ENCODE peak calls at places on chromosomes 12 and 14, in four cellular contexts. One of them, this sample, is unnamed.

GRCh38 chr14:85991156-85991555 is 461.2 kb downstream of the FLRT2 start:
- DNase-seq in GM13977: no peak
- DNase-seq in fibroblast of lung: peak
- DNase-seq in MM.1S: no peak
- DNase-seq in this sample: no peak

GRCh38 chr12:6823161-6824084 is 1.8 kb downstream of the GPR162 start:
- DNase-seq in GM13977: no peak
- DNase-seq in MM.1S: no peak
- DNase-seq in fibroblast of lung: no peak
- DNase-seq in this sample: no peak

GRCh38 chr12:94140556-94140955 is 7.8 kb upstream of the PLXNC1 start:
- DNase-seq in MM.1S: peak
- DNase-seq in fibroblast of lung: no peak
- DNase-seq in GM13977: peak
- DNase-seq in this sample: peak

GRCh38 chr12:65505321-65506121 is 227.0 kb downstream of the MSRB3 start:
- DNase-seq in GM13977: no peak
- DNase-seq in MM.1S: no peak
- DNase-seq in fibroblast of lung: no peak
- DNase-seq in this sample: no peak

GRCh38 chr12:54394281-54394719 is 9.8 kb upstream of the ZNF385A start:
- DNase-seq in GM13977: no peak
- DNase-seq in MM.1S: peak
- DNase-seq in fibroblast of lung: peak
- DNase-seq in this sample: peak

GRCh38 chr12:49792181-49792970 is 35.8 kb downstream of the NCKAP5L start:
- DNase-seq in MM.1S: no peak
- DNase-seq in fibroblast of lung: no peak
- DNase-seq in GM13977: no peak
- DNase-seq in this sample: no peak

GRCh38 chr12:38736821-38737220 is 168.6 kb downstream of the CPNE8 start:
- DNase-seq in fibroblast of lung: no peak
- DNase-seq in MM.1S: no peak
- DNase-seq in GM13977: no peak
- DNase-seq in this sample: no peak

GRCh38 chr12:7448099-7448498 is 4.1 kb upstream of the CD163L1 start:
- DNase-seq in fibroblast of lung: no peak
- DNase-seq in MM.1S: no peak
- DNase-seq in GM13977: no peak
- DNase-seq in this sample: no peak

GRCh38 chr12:15856097-15856982 is 25.8 kb upstream of the STRAP start:
- DNase-seq in fibroblast of lung: peak
- DNase-seq in MM.1S: peak
- DNase-seq in GM13977: peak
- DNase-seq in this sample: peak

GRCh38 chr12:33546004-33546403 is 106.4 kb upstream of the SYT10 start:
- DNase-seq in MM.1S: no peak
- DNase-seq in fibroblast of lung: no peak
- DNase-seq in GM13977: no peak
- DNase-seq in this sample: no peak

GRCh38 chr14:94129758-94130414 is 482 bp upstream of the IFI27L2 start:
- DNase-seq in MM.1S: peak
- DNase-seq in fibroblast of lung: peak
- DNase-seq in GM13977: peak
- DNase-seq in this sample: peak

GRCh38 chr12:25135531-25136154 is 59.3 kb downstream of the DNAI7 start:
- DNase-seq in GM13977: no peak
- DNase-seq in fibroblast of lung: no peak
- DNase-seq in MM.1S: no peak
- DNase-seq in this sample: peak

GRCh38 chr12:88419794-88420193 is 160.5 kb downstream of the KITLG start:
- DNase-seq in MM.1S: no peak
- DNase-seq in GM13977: no peak
- DNase-seq in fibroblast of lung: no peak
- DNase-seq in this sample: no peak

GRCh38 chr14:68282479-68283377 is 463.1 kb downstream of the RAD51B start:
- DNase-seq in GM13977: no peak
- DNase-seq in MM.1S: peak
- DNase-seq in fibroblast of lung: no peak
- DNase-seq in this sample: peak

GRCh38 chr14:20614038-20614840 is 23.1 kb upstream of the RNASE12 start:
- DNase-seq in MM.1S: no peak
- DNase-seq in fibroblast of lung: no peak
- DNase-seq in GM13977: no peak
- DNase-seq in this sample: peak

GRCh38 chr14:61891251-61891650 is 129.0 kb downstream of the SNAPC1 start:
- DNase-seq in GM13977: no peak
- DNase-seq in MM.1S: no peak
- DNase-seq in fibroblast of lung: peak
- DNase-seq in this sample: no peak

GRCh38 chr14:81550001-81550642 is 16.5 kb upstream of the SEL1L start:
- DNase-seq in GM13977: peak
- DNase-seq in MM.1S: no peak
- DNase-seq in fibroblast of lung: no peak
- DNase-seq in this sample: no peak

GRCh38 chr12:118102070-118102469 is 1.7 kb downstream of the VSIG10 start:
- DNase-seq in MM.1S: no peak
- DNase-seq in GM13977: no peak
- DNase-seq in fibroblast of lung: no peak
- DNase-seq in this sample: no peak

GRCh38 chr12:57611116-57611809 is at the start of gene ARHGEF25:
- DNase-seq in fibroblast of lung: peak
- DNase-seq in MM.1S: peak
- DNase-seq in GM13977: peak
- DNase-seq in this sample: peak

GRCh38 chr12:107399061-107399460 is 286.5 kb upstream of the PWP1 start:
- DNase-seq in fibroblast of lung: no peak
- DNase-seq in MM.1S: no peak
- DNase-seq in GM13977: no peak
- DNase-seq in this sample: no peak

GRCh38 chr14:63647696-63648410 is 6.2 kb upstream of the WDR89 start:
- DNase-seq in GM13977: no peak
- DNase-seq in MM.1S: no peak
- DNase-seq in fibroblast of lung: no peak
- DNase-seq in this sample: peak

GRCh38 chr14:95467657-95468056 is 48.8 kb downstream of the SYNE3 start:
- DNase-seq in MM.1S: no peak
- DNase-seq in fibroblast of lung: no peak
- DNase-seq in GM13977: no peak
- DNase-seq in this sample: no peak

GRCh38 chr12:40248034-40248433 is 23.2 kb downstream of the LRRK2 start:
- DNase-seq in MM.1S: no peak
- DNase-seq in GM13977: no peak
- DNase-seq in fibroblast of lung: no peak
- DNase-seq in this sample: no peak

GRCh38 chr12:84786622-84787021 is 126.0 kb downstream of the SLC6A15 start:
- DNase-seq in MM.1S: no peak
- DNase-seq in GM13977: no peak
- DNase-seq in fibroblast of lung: no peak
- DNase-seq in this sample: no peak

GRCh38 chr12:16884056-16884455 is 278.1 kb upstream of the LMO3 start:
- DNase-seq in fibroblast of lung: no peak
- DNase-seq in MM.1S: no peak
- DNase-seq in GM13977: peak
- DNase-seq in this sample: no peak

DNA sequence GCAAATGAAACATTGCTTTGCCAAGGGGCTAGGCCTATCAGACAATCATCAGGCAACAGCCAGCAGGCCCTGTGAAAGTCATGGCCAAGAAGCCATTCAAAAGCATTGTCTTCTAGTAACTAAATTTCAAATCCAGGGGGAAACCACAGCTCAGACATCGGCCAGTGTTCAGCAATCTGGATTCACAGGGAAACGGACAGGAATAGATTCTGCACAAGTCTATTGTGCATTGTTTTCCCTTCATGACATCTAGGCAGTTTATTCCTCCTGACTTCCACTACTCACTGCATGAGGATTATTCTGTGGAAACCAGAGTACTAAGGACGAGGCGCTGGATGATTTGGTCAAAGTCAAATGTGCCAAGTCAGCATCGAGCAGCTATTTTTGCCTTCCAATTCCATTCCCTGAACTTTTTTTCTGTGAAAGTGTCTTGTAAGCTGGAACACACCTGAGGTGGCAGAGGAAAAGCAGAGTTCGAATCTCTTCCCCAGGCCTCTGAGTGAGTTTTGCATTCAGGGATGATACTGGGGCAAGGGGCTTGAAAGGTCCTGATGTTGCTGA is 75.4 kb downstream of the VCPKMT start:
- DNase-seq in GM13977: no peak
- DNase-seq in fibroblast of lung: no peak
- DNase-seq in MM.1S: no peak
- DNase-seq in this sample: no peak
- TF ChIP-seq CTCF in GM13977: no peak
- TF ChIP-seq CTCF in fibroblast of lung: no peak
- TF ChIP-seq CTCF in MM.1S: no peak
- TF ChIP-seq CTCF in this sample: no peak

DNA sequence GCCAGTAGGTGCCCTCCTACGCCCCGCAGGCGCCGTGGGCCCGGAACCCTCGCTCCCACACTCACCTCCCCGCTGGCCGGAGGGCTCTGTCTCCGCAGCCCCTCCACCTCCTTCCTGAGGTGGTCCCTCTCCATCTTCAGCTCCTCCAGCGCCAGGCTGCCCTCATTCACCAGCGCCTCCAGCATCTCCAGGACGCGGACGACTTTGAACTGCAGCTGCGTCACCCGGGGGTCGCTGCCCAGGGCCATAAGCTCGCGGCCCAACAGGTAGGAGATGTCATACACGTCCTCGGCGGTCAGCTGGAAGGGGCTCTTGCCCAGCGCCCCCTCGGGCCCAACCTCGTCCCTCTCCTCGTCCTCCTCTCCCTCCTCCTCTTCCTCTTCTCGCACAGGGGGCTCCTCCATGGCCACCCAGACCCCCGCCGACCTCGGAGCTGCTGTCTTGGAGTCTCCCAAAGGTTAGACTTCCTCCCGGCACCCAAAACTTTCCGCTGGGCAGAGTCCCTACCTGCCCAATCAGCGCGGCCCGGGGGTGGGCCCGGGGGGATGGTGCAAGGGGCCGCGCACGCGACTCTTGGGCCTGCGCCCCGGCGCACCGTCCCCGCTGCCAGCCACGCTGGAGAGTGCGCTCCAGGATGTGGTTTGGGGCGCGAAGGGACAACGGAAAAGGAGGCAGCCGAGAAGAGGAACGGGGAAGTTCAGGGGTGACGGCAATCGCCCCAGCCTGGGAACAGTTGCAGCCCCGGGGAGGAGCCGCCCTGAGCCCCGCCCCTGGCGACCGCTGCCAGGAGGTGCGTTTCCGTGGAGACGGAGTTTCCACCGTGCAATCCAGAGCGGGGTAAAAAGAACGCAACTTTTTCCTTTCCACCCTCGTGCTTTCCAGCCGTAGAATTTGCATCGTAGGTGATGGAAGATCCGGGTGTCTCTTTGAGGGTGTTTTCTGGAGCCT is at the start of gene RILPL2:
- DNase-seq in MM.1S: peak
- DNase-seq in fibroblast of lung: peak
- DNase-seq in GM13977: peak
- DNase-seq in this sample: peak
- TF ChIP-seq CTCF in MM.1S: no peak
- TF ChIP-seq CTCF in fibroblast of lung: peak
- TF ChIP-seq CTCF in GM13977: no peak
- TF ChIP-seq CTCF in this sample: no peak

GRCh38 chr12:3523058-3523457 is 32.1 kb downstream of the PRMT8 start:
- DNase-seq in fibroblast of lung: peak
- DNase-seq in GM13977: no peak
- DNase-seq in MM.1S: no peak
- DNase-seq in this sample: no peak
- TF ChIP-seq CTCF in fibroblast of lung: no peak
- TF ChIP-seq CTCF in GM13977: no peak
- TF ChIP-seq CTCF in MM.1S: no peak
- TF ChIP-seq CTCF in this sample: no peak

GRCh38 chr12:1914116-1914911 is 4.1 kb downstream of the CACNA2D4 start:
- DNase-seq in MM.1S: no peak
- DNase-seq in fibroblast of lung: no peak
- DNase-seq in GM13977: peak
- DNase-seq in this sample: no peak

GRCh38 chr12:1915082-1915968 is 3.1 kb downstream of the CACNA2D4 start:
- DNase-seq in GM13977: peak
- DNase-seq in fibroblast of lung: no peak
- DNase-seq in MM.1S: no peak
- DNase-seq in this sample: peak

GRCh38 chr12:1917172-1918070 is 1.0 kb downstream of the CACNA2D4 start:
- DNase-seq in GM13977: peak
- DNase-seq in fibroblast of lung: no peak
- DNase-seq in MM.1S: no peak
- DNase-seq in this sample: no peak

GRCh38 chr12:1918081-1918874 is at the start of gene CACNA2D4:
- DNase-seq in fibroblast of lung: no peak
- DNase-seq in GM13977: peak
- DNase-seq in MM.1S: no peak
- DNase-seq in this sample: no peak

GRCh38 chr12:1916396-1917171 is 1.9 kb downstream of the CACNA2D4 start:
- DNase-seq in MM.1S: no peak
- DNase-seq in fibroblast of lung: no peak
- DNase-seq in GM13977: peak
- DNase-seq in this sample: no peak
- TF ChIP-seq CTCF in MM.1S: no peak
- TF ChIP-seq CTCF in fibroblast of lung: no peak
- TF ChIP-seq CTCF in GM13977: no peak
- TF ChIP-seq CTCF in this sample: no peak

GRCh38 chr12:112539221-112539620 is 120.5 kb downstream of the PTPN11 start:
- DNase-seq in MM.1S: no peak
- DNase-seq in fibroblast of lung: no peak
- DNase-seq in GM13977: no peak
- DNase-seq in this sample: no peak
- TF ChIP-seq CTCF in MM.1S: no peak
- TF ChIP-seq CTCF in fibroblast of lung: no peak
- TF ChIP-seq CTCF in GM13977: no peak
- TF ChIP-seq CTCF in this sample: no peak

GRCh38 chr14:60327447-60328331 is 78.7 kb downstream of the PPM1A start:
- DNase-seq in GM13977: peak
- DNase-seq in fibroblast of lung: peak
- DNase-seq in MM.1S: peak
- DNase-seq in this sample: peak
- TF ChIP-seq CTCF in GM13977: peak
- TF ChIP-seq CTCF in fibroblast of lung: no peak
- TF ChIP-seq CTCF in MM.1S: no peak
- TF ChIP-seq CTCF in this sample: no peak

GRCh38 chr12:96400631-96401060 is 407 bp upstream of the CDK17 start:
- DNase-seq in MM.1S: no peak
- DNase-seq in fibroblast of lung: peak
- DNase-seq in GM13977: no peak
- DNase-seq in this sample: no peak
- TF ChIP-seq CTCF in MM.1S: no peak
- TF ChIP-seq CTCF in fibroblast of lung: no peak
- TF ChIP-seq CTCF in GM13977: peak
- TF ChIP-seq CTCF in this sample: no peak

GRCh38 chr12:8532045-8532444 is 8.7 kb downstream of the CLEC4E start:
- DNase-seq in GM13977: no peak
- DNase-seq in MM.1S: no peak
- DNase-seq in fibroblast of lung: no peak
- DNase-seq in this sample: no peak

GRCh38 chr12:8527250-8528130 is 13.2 kb downstream of the CLEC4E start:
- DNase-seq in GM13977: no peak
- DNase-seq in MM.1S: no peak
- DNase-seq in fibroblast of lung: no peak
- DNase-seq in this sample: no peak
- TF ChIP-seq CTCF in GM13977: no peak
- TF ChIP-seq CTCF in MM.1S: no peak
- TF ChIP-seq CTCF in fibroblast of lung: no peak
- TF ChIP-seq CTCF in this sample: no peak